ENCODE peak calls at places on chromosome 1, in five cellular contexts. D, Q, S, H and U are unnamed samples.

GRCh38 chr1:30684881-30685795 is 38.2 kb downstream of the MATN1 start:
- DNase-seq in H (peak; percentile 94), D (peak; percentile 90), Q (peak; percentile 100), S (no peak), U (peak; percentile 19)

GRCh38 chr1:1282998-1283397 is 2.8 kb downstream of the SCNN1D start:
- DNase-seq in H (no peak), Q (no peak), D (no peak), S (peak; percentile 33), U (peak; percentile 64)

GRCh38 chr1:168293372-168293771 is 12.7 kb downstream of the TBX19 start:
- DNase-seq in D (no peak), H (no peak), S (no peak), Q (no peak), U (no peak)

GRCh38 chr1:206674745-206675175 is 9.9 kb upstream of the MAPKAPK2 start:
- DNase-seq in Q (no peak), S (peak; percentile 99), D (no peak), H (no peak), U (peak; percentile 61)

GRCh38 chr1:201279313-201279712 is 4.0 kb upstream of the PKP1 start:
- DNase-seq in H (no peak), D (no peak), S (no peak), Q (no peak), U (no peak)

GRCh38 chr1:179091691-179092165 is 9.9 kb downstream of the TOR3A start:
- DNase-seq in Q (no peak), D (no peak), H (no peak), S (peak; percentile 84), U (no peak)

GRCh38 chr1:31055953-31056352 is 9.6 kb downstream of the PUM1 start:
- DNase-seq in D (no peak), H (no peak), S (no peak), Q (no peak), U (no peak)

GRCh38 chr1:207805841-207806421 is 54.1 kb downstream of the CD46 start:
- DNase-seq in Q (no peak), S (peak; percentile 96), H (no peak), D (no peak), U (peak; percentile 69)

GRCh38 chr1:206590025-206590834 is 22.0 kb downstream of the EIF2D start:
- DNase-seq in D (no peak), S (peak; percentile 87), Q (no peak), H (no peak), U (peak; percentile 47)

GRCh38 chr1:95326023-95326422 is 92.0 kb downstream of the RWDD3 start:
- DNase-seq in H (no peak), D (no peak), S (no peak), Q (no peak), U (no peak)

GRCh38 chr1:170562644-170563338 is 30.8 kb downstream of the GORAB start:
- DNase-seq in D (peak; percentile 23), Q (peak; percentile 61), H (no peak), S (peak; percentile 71), U (peak; percentile 73)

GRCh38 chr1:80155371-80155770 is 1148.8 kb upstream of the ADGRL4 start:
- DNase-seq in H (peak; percentile 4), S (peak; percentile 12), D (no peak), Q (peak; percentile 43), U (no peak)

GRCh38 chr1:211928993-211929637 is 98.6 kb upstream of the LPGAT1 start:
- DNase-seq in S (peak; percentile 31), H (no peak), D (no peak), Q (no peak), U (no peak)

DNA sequence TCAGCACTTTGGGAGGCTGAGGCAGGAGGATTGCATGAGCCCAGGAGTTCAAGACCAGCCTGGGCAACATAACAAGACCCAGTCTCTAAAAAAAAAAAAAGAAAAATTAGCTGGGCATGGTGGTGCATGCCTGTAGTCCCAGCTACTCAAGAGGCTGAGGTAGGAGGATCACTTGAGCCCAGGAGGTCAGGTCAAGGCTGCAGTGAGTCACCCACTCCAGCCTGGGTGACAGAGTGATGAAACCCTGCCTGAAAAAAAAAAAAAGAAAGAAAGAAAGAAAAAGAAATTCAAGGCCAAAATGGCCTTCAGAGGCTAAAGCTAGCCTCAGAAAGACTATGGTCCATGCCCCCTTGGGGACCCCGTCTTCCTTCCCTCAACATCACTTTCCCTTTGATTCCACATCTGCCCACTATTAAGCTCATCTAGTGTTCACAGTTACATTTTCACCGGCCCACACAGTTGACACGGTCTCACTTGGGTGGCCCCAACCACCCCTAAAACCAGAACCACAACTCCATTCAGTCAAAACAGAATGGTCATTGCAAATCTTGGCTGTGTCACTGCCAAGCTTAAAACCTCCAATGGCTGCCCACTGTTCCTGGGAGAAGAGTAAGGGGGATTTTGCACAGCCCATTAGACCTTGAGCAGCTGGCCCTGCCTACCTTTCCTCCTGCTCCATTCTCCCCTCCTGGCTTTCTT is 2.1 kb upstream of the CAPN8 start:
- DNase-seq in S (peak; percentile 11), Q (no peak), H (no peak), D (no peak), U (no peak)
- H2BK12ac ChIP-seq in S (no peak overlapping the region), Q (no peak overlapping the region), H (no peak overlapping the region), D (no peak overlapping the region), U (no peak overlapping the region)

GRCh38 chr1:69506310-69506709 is 61.4 kb upstream of the LRRC7 start:
- DNase-seq in Q (no peak), D (no peak), H (no peak), S (no peak), U (no peak)

GRCh38 chr1:69511426-69512192 is 56.1 kb upstream of the LRRC7 start:
- DNase-seq in D (no peak), S (no peak), Q (no peak), H (no peak), U (no peak)

GRCh38 chr1:69504730-69505252 is 62.9 kb upstream of the LRRC7 start:
- DNase-seq in D (no peak), H (no peak), S (no peak), Q (no peak), U (no peak)

GRCh38 chr1:69510026-69510425 is 57.7 kb upstream of the LRRC7 start:
- DNase-seq in D (no peak), S (no peak), H (no peak), Q (no peak), U (peak; percentile 13)

DNA sequence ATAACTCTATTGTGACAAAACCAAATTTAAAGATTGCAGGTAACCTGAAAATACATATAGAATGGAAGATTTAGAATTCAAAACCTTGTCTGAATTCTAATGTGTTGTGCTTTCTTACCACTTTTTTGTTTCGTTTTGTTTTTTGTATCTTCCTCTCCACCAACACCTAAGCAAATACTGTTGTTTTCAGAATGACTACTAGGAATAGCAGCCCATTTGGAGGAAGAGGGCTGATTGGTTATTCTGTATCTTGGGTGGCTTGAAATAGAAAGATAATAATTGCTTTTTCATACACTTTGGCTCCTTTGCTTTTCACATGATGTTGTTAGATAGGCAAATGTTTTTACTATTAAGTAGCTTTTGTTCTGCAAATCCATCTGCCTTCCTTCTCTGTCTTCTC is 61.0 kb upstream of the LRRC7 start:
- DNase-seq in D (no peak), H (no peak), S (no peak), Q (no peak), U (no peak)
- H2BK12ac ChIP-seq in D (no peak overlapping the region), H (no peak overlapping the region), S (no peak overlapping the region), Q (no peak overlapping the region), U (no peak overlapping the region)

DNA sequence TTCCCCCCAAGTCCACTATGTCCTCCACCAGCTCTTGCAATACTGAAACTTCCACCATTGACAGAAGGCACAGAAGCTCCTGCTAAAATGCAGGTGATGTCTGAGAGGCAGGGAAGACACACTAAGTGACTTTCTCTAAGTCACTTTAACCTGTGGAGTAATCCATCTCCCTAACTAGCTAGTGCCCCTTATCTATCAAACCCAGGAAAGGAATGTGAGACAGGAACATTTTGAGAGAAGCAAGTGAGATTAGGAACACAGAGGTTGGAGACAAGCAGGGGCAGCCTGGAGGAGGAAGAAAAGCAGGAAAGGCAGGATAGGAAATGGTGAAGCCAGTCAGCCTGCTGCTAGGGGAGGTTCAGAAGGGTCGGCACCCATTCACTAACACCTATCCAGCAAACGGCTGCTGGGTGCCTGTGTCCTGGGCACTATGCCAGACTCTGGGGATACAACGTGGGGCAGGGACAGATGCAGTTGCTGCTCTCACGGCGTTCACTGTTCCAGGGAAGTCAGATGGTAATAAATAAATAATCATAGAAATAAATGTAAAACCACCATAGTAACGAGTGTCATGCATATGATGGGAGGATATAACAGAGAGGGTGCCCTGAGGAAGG is 7.0 kb downstream of the GPA33 start:
- DNase-seq in H (no peak), S (no peak), Q (no peak), D (no peak), U (no peak)
- H2BK12ac ChIP-seq in H (no peak overlapping the region), S (no peak overlapping the region), Q (no peak overlapping the region), D (no peak overlapping the region), U (peak overlapping the region; percentile 30)

GRCh38 chr1:2834741-2835564 is 33.5 kb upstream of the TTC34 start:
- DNase-seq in D (no peak), Q (no peak), S (no peak), H (no peak), U (no peak)

GRCh38 chr1:2836333-2836970 is 35.0 kb upstream of the TTC34 start:
- DNase-seq in D (no peak), H (no peak), Q (no peak), S (no peak), U (no peak)

GRCh38 chr1:2835650-2836159 is 34.2 kb upstream of the TTC34 start:
- DNase-seq in S (no peak), D (no peak), H (no peak), Q (no peak), U (no peak)

GRCh38 chr1:2837823-2838222 is 36.3 kb upstream of the TTC34 start:
- DNase-seq in H (no peak), D (no peak), Q (no peak), S (no peak), U (no peak)

DNA sequence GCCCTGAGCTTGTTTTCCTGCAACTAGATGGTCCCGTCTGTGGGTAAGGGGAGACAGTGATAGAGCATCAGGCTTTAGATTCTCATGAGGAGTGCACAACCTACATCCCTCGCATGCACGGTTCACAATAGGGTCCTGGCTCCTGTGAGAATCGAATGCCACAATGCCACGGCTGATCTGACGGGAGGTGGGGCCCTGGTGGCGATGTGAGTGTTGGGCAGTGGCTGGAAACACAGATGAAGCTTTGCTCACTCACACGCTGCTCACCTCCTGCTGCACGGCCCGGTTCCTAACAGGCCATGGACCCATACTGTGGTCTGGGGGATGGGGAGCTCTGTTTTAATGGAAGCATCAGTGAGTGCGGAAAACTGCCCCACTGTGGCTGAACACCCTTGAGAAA is 35.8 kb upstream of the TTC34 start:
- DNase-seq in Q (no peak), S (no peak), D (no peak), H (no peak), U (no peak)
- H2BK12ac ChIP-seq in Q (no peak overlapping the region), S (no peak overlapping the region), D (no peak overlapping the region), H (no peak overlapping the region), U (no peak overlapping the region)

DNA sequence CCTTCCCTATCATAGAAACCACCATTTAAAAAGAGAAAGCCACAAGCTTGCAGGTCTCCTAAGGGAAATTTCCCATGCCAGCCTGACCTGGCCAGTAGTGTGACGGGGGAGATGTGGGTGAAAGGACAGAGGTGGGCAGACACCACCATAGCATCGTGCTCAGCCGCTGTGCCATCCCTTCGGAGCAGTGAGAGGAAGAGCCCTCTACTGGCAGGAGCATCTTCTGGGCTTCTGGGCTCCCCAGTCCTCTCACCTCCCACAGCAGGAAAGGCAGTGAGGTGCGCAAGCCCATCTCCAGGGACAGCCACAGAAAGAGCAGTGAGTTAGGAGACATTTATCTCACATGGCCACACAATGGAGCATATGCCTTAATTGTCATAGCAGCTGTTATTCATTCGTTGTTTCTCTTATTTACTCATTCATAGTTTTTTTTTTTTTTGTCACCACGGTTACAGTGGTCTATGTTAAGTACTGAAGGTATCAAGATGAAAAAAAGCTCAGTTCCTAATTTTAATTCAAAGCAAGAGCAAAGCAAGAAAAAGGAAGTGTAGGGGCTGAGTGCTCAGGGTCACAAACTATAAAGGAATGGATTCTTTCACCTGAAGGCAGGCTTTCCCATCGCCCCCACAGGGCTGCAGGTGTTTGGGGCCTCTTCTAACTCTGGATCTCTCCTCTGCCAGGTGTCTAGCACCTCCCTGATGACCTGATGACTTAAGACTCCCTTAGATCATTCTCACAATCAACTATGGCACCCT is 48.8 kb upstream of the CAMK1G start:
- DNase-seq in D (no peak), H (no peak), S (no peak), Q (peak; percentile 44), U (no peak)
- H2BK12ac ChIP-seq in D (no peak overlapping the region), H (no peak overlapping the region), S (no peak overlapping the region), Q (no peak overlapping the region), U (no peak overlapping the region)